ENCODE peak calls at places on chromosomes 11 and 22, in four cellular contexts. I is CD4-positive, alpha-beta T cell; L is adrenal gland; F is progenitor cell of endocrine pancreas. Y is an unnamed sample.

GRCh38 chr11:123742334-123742733 is 874 bp upstream of the ZNF202 start:
- DNase-seq in F (no peak), L (no peak), I (no peak), Y (no peak)

GRCh38 chr22:45757068-45757467 is 85.4 kb downstream of the ATXN10 start:
- DNase-seq in I (no peak), L (peak), F (no peak), Y (no peak)

GRCh38 chr11:91257593-91258170 is 966.9 kb upstream of the FAT3 start:
- DNase-seq in L (no peak), I (no peak), F (no peak), Y (no peak)

GRCh38 chr11:67277231-67277961 is 11.1 kb downstream of the GRK2 start:
- DNase-seq in F (no peak), I (peak), L (peak), Y (peak)

GRCh38 chr11:34987617-34988016 is 71.2 kb downstream of the PDHX start:
- DNase-seq in L (no peak), F (no peak), I (no peak), Y (no peak)

GRCh38 chr22:49503896-49504521 is 323.7 kb downstream of the BRD1 start:
- DNase-seq in L (no peak), I (no peak), F (no peak), Y (no peak)

GRCh38 chr11:76783901-76784813 is 1.0 kb downstream of the TSKU start:
- DNase-seq in I (no peak), L (peak), F (peak), Y (no peak)

GRCh38 chr22:23151827-23152226 is 6.5 kb downstream of the RAB36 start:
- DNase-seq in L (no peak), I (no peak), F (no peak), Y (no peak)

GRCh38 chr11:111871693-111872161 is 346 bp upstream of the ALG9 start:
- DNase-seq in L (no peak), I (no peak), F (no peak), Y (no peak)

GRCh38 chr11:79150966-79151365 is 289.9 kb downstream of the TENM4 start:
- DNase-seq in L (no peak), I (no peak), F (no peak), Y (no peak)

GRCh38 chr11:59208956-59209355 is 3.8 kb downstream of the MPEG1 start:
- DNase-seq in L (no peak), I (no peak), F (no peak), Y (no peak)

DNA sequence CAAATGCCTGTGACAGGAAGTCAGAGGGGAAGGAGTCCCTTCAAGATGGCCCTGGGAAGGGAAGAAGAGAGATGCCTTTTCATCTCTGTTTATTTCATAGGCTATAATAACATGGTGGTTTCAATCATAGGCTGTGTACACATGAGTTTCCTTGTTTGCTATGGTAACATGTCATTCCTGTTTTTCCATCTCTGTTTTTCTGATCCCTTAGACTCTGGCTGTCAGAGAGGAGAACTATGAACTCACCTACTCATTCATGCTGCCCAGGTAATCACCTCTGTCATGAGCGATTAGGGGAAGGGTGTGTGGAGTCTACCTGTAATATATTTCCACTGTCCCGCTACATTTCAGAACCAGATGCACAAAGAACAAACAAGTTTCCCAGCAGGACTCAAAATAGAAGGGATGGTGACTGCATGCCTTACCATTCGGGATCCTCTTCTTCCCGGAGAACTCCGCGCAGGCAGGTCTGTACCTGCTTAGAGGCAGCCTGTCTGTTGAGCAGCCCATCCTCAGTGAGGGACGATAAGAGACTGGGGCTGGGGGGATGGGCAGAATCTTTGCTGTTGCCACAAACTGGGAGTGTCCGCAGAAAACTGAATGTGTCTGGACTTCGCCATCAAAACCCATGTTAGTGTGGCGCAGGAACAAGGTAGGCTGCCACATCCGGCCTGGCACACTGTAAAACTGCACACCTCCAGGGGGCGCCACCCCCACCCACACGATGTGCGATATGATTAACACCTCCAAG is 7.1 kb upstream of the PEX26 start:
- DNase-seq in I (no peak), F (no peak), L (no peak), Y (no peak)
- TF ChIP-seq CTCF in I (no peak), F (peak), L (no peak), Y (no peak)

DNA sequence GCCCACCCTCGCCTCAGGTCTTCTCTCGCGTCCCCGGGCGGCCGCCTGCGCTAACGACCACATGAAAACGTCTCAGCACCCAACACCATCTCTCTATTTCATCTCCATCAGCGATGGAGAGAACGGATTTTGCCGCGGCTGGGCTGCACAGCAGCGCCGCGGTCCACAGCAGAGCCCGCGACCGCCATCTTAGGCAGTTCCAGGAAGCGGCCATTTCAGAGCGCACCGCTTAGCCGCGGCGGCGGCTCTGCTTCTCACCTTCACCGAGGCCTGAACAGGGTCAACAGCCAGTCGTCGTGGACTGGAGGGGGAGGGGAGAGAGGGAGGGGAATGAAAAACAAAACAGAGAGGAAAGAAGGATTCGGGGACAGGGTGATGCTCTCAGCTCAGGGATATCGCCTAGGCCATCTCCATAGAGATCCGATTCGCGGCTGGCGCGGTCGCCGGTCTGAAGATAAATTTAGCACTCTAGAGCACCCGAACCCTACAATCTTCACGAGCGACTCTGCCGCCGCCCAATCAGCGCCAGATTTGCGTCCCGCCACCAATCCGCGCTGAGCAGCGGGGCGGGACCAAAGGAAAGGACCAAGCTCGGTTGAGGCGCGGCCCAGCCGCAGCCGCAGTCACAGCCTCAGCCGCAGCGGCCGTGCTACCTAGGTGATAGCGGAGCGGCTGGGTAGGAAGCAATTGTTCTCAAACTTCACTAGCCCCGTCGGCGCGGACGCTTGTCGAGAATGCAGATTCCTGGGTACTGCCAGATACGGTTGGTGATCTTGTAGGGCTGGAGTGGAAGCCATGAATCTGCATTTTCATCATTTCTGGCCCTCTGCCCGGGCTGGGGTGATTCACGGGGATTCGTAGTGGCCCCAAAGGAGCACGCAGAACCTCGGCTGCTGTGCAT is at the start of gene ZBED5:
- DNase-seq in L (peak), I (peak), F (peak), Y (peak)
- TF ChIP-seq CTCF in L (peak), I (no peak), F (peak), Y (no peak)

DNA sequence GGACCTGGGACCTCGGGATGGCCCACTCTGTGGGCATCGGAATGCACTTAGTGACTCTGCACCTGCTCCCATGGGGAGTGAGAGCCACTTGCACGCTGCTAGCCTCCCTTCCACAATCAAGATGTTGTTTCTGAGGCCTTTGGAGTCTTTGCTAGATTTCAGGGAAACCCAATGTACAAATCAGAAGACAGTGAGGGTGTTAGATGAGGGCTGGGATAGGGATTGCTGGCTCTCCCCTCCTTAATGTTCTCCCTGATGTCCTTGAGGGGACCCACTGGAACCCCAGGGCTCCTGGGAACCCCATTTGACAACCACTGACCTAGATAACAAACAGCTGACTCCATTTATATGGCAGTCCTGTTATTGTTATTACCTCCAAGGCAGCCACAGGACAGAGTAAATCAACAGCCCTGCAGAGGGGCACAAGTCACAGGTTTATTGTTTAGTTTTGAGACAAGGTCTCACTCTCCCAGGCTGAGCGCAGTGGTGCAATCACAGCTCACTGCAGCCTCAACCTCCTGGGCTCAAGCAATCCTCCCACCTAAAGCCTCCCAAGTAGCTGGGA is 31.3 kb upstream of the COMT start:
- DNase-seq in F (no peak), I (no peak), L (no peak), Y (no peak)
- TF ChIP-seq CTCF in F (no peak), I (peak), L (no peak), Y (no peak)

DNA sequence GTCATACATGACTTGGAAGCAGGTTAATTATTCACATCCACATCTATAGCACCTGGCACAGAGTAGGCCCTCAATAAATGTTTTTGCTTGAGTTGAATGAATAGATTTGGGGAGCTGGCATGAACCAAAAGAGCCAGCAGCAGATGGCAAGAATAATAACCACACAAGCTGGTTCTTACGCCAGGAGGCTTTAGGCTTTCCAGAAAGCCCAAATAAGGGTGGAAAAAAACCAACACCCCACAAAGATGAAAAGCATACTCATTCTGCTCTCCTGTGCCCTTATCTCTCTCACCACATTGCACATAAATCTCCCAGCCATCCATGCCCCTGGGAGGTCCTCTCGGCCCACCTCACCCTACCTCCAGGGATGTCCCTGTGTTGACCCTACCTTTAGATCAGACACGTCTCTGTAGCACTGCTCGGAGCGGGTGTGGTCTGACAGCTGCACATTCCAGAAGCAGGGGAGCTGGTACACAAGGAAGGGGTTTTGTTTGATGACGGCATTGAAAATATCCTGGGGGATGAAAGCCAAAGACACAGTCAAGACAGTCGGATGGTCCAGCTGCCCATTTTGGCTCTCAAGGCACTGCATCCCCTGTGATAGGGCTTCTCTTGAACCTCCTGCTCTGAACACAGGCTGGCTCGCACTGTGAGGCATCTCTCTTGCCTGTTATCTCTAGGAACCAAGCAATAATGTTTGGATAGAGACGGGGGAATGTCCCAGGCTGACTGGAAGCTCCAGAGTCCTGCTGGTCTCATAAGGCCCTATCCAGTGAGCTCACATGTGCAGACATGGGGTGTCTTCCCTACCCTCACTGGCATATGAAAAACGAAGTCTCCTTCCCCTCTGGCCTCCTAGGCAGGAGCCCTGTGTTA is 323.6 kb upstream of the SYN3 start:
- DNase-seq in I (no peak), F (no peak), L (no peak), Y (no peak)
- TF ChIP-seq CTCF in I (no peak), F (no peak), L (no peak), Y (no peak)

GRCh38 chr11:65013692-65014145 is 241 bp upstream of the ARL2 start:
- DNase-seq in I (peak), L (peak), F (no peak), Y (peak)
- TF ChIP-seq CTCF in I (peak), L (peak), F (no peak), Y (no peak)

GRCh38 chr11:128507936-128508335 is 79.4 kb downstream of the ETS1 start:
- DNase-seq in F (no peak), I (no peak), L (no peak), Y (no peak)
- TF ChIP-seq CTCF in F (no peak), I (no peak), L (no peak), Y (no peak)

GRCh38 chr11:11895672-11896071 is 53.9 kb downstream of the USP47 start:
- DNase-seq in L (no peak), F (no peak), I (no peak), Y (no peak)
- TF ChIP-seq CTCF in L (peak), F (no peak), I (no peak), Y (no peak)